ENCODE peak calls at places on chromosome 17, in four cellular contexts. L is HFF-Myc, W is ovary, Y is kidney. E is an unnamed sample.
A peak's percentile ranks its signal among the peaks of the same experiment; 100 is the strongest.

GRCh38 chr17:70050192-70050591 is 24.8 kb upstream of the KCNJ16 start:
- DNase-seq in L (no peak), W (no peak), Y (no peak), E (no peak)

GRCh38 chr17:266701-267656 is 85.5 kb upstream of the DOC2B start:
- DNase-seq in L (no peak), W (peak; percentile 16), Y (peak; percentile 80), E (no peak)

GRCh38 chr17:19886116-19886515 is 18.4 kb upstream of the ULK2 start:
- DNase-seq in L (no peak), W (no peak), Y (no peak), E (no peak)

GRCh38 chr17:71899317-71899716 is 221.5 kb upstream of the SOX9 start:
- DNase-seq in L (no peak), W (no peak), Y (no peak), E (no peak)

GRCh38 chr17:20092292-20092867 is 83.2 kb downstream of the SPECC1 start:
- DNase-seq in L (no peak), W (no peak), Y (no peak), E (no peak)

GRCh38 chr17:69539781-69540319 is 125.4 kb downstream of the MAP2K6 start:
- DNase-seq in L (peak; percentile 82), W (no peak), Y (no peak), E (peak; percentile 80)

GRCh38 chr17:70073799-70074198 is 1.2 kb upstream of the KCNJ16 start:
- DNase-seq in L (no peak), W (no peak), Y (no peak), E (no peak)

GRCh38 chr17:17029938-17030337 is 12.3 kb upstream of the MPRIP start:
- DNase-seq in L (no peak), W (no peak), Y (no peak), E (no peak)

GRCh38 chr17:57879437-57880085 is 29.7 kb upstream of the MRPS23 start:
- DNase-seq in L (no peak), W (no peak), Y (no peak), E (no peak)

GRCh38 chr17:27526603-27527002 is 70.4 kb downstream of the KSR1 start:
- DNase-seq in L (no peak), W (peak; percentile 53), Y (no peak), E (no peak)

GRCh38 chr17:81821603-81822311 is 11.3 kb downstream of the MCRIP1 start:
- DNase-seq in L (no peak), W (peak; percentile 72), Y (peak; percentile 94), E (no peak)

GRCh38 chr17:43530303-43531081 is 15.6 kb downstream of the ETV4 start:
- DNase-seq in L (peak; percentile 94), W (peak; percentile 94), Y (peak; percentile 93), E (peak; percentile 79)

GRCh38 chr17:73648974-73649373 is 4.7 kb upstream of the SDK2 start:
- DNase-seq in L (no peak), W (no peak), Y (no peak), E (no peak)

GRCh38 chr17:235831-236640 is 54.6 kb upstream of the DOC2B start:
- DNase-seq in L (no peak), W (peak; percentile 14), Y (peak; percentile 55), E (no peak)

GRCh38 chr17:27809555-27809954 is 9.2 kb upstream of the NOS2 start:
- DNase-seq in L (no peak), W (no peak), Y (no peak), E (no peak)

GRCh38 chr17:6941989-6942388 is 53.9 kb upstream of the ALOX12 start:
- DNase-seq in L (no peak), W (no peak), Y (no peak), E (no peak)

GRCh38 chr17:40103082-40103741 is 2.8 kb upstream of the NR1D1 start:
- DNase-seq in L (no peak), W (peak; percentile 53), Y (no peak), E (no peak)

GRCh38 chr17:61454932-61455753 is 2.9 kb downstream of the TBX4 start:
- DNase-seq in L (no peak), W (no peak), Y (no peak), E (no peak)

GRCh38 chr17:63696381-63696961 is 3.5 kb downstream of the LIMD2 start:
- DNase-seq in L (no peak), W (no peak), Y (peak; percentile 74), E (no peak)

GRCh38 chr17:43857141-43857540 is 10.2 kb downstream of the CD300LG start:
- DNase-seq in L (no peak), W (no peak), Y (peak; percentile 55), E (no peak)

GRCh38 chr17:21001111-21001812 is 41.5 kb downstream of the USP22 start:
- DNase-seq in L (no peak), W (no peak), Y (peak; percentile 58), E (no peak)

GRCh38 chr17:48066192-48066591 is 18.0 kb downstream of the NFE2L1 start:
- DNase-seq in L (no peak), W (no peak), Y (no peak), E (no peak)

GRCh38 chr17:48067245-48067644 is 19.1 kb downstream of the NFE2L1 start:
- DNase-seq in L (no peak), W (no peak), Y (no peak), E (no peak)

GRCh38 chr17:48066656-48067055 is 18.5 kb downstream of the NFE2L1 start:
- DNase-seq in L (no peak), W (no peak), Y (no peak), E (no peak)

GRCh38 chr17:48070195-48070594 is 22.0 kb downstream of the NFE2L1 start:
- DNase-seq in L (no peak), W (no peak), Y (no peak), E (no peak)

GRCh38 chr17:48068491-48068961 is 20.4 kb downstream of the NFE2L1 start:
- DNase-seq in L (no peak), W (no peak), Y (no peak), E (no peak)
- TF ChIP-seq CTCF in L (peak; percentile 41), W (no peak), Y (peak; percentile 12), E (peak; percentile 58)

GRCh38 chr17:65797809-65798208 is 236.4 kb upstream of the AXIN2 start:
- DNase-seq in L (no peak), W (no peak), Y (no peak), E (no peak)
- TF ChIP-seq CTCF in L (peak; percentile 39), W (no peak), Y (no peak), E (peak; percentile 14)

GRCh38 chr17:42305543-42306384 is 17.5 kb downstream of the STAT5A start:
- DNase-seq in L (no peak), W (no peak), Y (no peak), E (no peak)
- TF ChIP-seq CTCF in L (no peak), W (no peak), Y (no peak), E (no peak)

GRCh38 chr17:4513113-4514032 is 14.7 kb downstream of the SPNS2 start:
- DNase-seq in L (no peak), W (no peak), Y (no peak), E (no peak)
- TF ChIP-seq CTCF in L (no peak), W (no peak), Y (no peak), E (no peak)

GRCh38 chr17:54902017-54902416 is 1.4 kb downstream of the TOM1L1 start:
- DNase-seq in L (no peak), W (no peak), Y (no peak), E (no peak)

GRCh38 chr17:54899201-54899600 is 1.5 kb upstream of the TOM1L1 start:
- DNase-seq in L (no peak), W (no peak), Y (no peak), E (no peak)

GRCh38 chr17:54899721-54900456 is 763 bp upstream of the TOM1L1 start:
- DNase-seq in L (no peak), W (no peak), Y (no peak), E (no peak)

GRCh38 chr17:54901230-54901847 is 687 bp downstream of the TOM1L1 start:
- DNase-seq in L (no peak), W (no peak), Y (no peak), E (no peak)

GRCh38 chr17:54900457-54901229 is at the start of gene TOM1L1:
- DNase-seq in L (no peak), W (peak; percentile 51), Y (peak; percentile 91), E (peak; percentile 8)
- TF ChIP-seq CTCF in L (no peak), W (no peak), Y (peak; percentile 5), E (no peak)

GRCh38 chr17:76683011-76683755 is 27.6 kb downstream of the MXRA7 start:
- DNase-seq in L (no peak), W (peak; percentile 28), Y (peak; percentile 51), E (no peak)
- TF ChIP-seq CTCF in L (no peak), W (no peak), Y (no peak), E (peak; percentile 4)

GRCh38 chr17:31008374-31009035 is 37.7 kb downstream of the RNF135 start:
- DNase-seq in L (no peak), W (peak; percentile 61), Y (peak; percentile 89), E (no peak)
- TF ChIP-seq CTCF in L (no peak), W (no peak), Y (no peak), E (no peak)

GRCh38 chr17:78544876-78545755 is 32.1 kb downstream of the DNAH17 start:
- DNase-seq in L (no peak), W (no peak), Y (no peak), E (no peak)

GRCh38 chr17:78550464-78550863 is 26.7 kb downstream of the DNAH17 start:
- DNase-seq in L (no peak), W (no peak), Y (no peak), E (no peak)

GRCh38 chr17:78548725-78549124 is 28.5 kb downstream of the DNAH17 start:
- DNase-seq in L (no peak), W (no peak), Y (no peak), E (no peak)

GRCh38 chr17:78547035-78547434 is 30.2 kb downstream of the DNAH17 start:
- DNase-seq in L (no peak), W (no peak), Y (no peak), E (no peak)

DNA sequence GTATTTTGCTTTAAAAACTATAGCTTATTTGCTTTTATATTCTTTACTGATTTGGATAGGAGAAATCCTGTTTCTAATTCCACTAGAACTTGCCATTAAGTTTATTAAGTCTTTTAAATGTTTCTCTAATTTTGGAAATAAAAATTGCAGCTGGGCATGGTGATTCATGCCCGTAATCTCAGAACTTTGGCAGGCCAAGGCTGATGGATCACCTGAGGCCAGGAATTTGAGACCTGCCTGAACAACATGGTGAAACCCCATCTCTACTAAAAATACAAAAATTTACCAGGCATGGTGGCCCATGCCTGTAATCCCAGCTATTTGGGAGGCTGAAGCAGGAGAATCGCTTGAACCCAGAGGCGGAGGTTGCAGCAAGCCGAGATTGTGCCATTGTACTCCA is 30.7 kb downstream of the DNAH17 start:
- DNase-seq in L (no peak), W (no peak), Y (no peak), E (no peak)
- TF ChIP-seq CTCF in L (no peak), W (no peak), Y (no peak), E (no peak)